ENCODE peak calls at places on chromosomes 2 and 18, in six cellular contexts. S, X, U, E, J and V are unnamed samples.

GRCh38 chr2:12796617-12797016 is 79.9 kb downstream of the TRIB2 start:
- DNase-seq in S (no peak), X (no peak), U (no peak), E (no peak), J (no peak), V (no peak)

GRCh38 chr18:34771958-34772357 is 61.9 kb downstream of the DTNA start:
- DNase-seq in S (no peak), X (no peak), U (no peak), E (peak), J (no peak), V (no peak)

GRCh38 chr2:68193774-68194372 is 36.2 kb downstream of the PNO1 start:
- DNase-seq in S (no peak), X (no peak), U (peak), E (peak), J (no peak), V (no peak)

GRCh38 chr18:36314754-36315153 is 17.2 kb downstream of the FHOD3 start:
- DNase-seq in S (no peak), X (no peak), U (peak), E (peak), J (no peak), V (no peak)

GRCh38 chr2:51344886-51345285 is 313.0 kb upstream of the NRXN1 start:
- DNase-seq in S (no peak), X (no peak), U (no peak), E (peak), J (no peak), V (no peak)

GRCh38 chr2:43426305-43427031 is 169.4 kb downstream of the THADA start:
- DNase-seq in S (peak), X (no peak), U (peak), E (peak), J (peak), V (peak)

GRCh38 chr2:100008960-100009359 is 133.4 kb downstream of the AFF3 start:
- DNase-seq in S (no peak), X (no peak), U (no peak), E (peak), J (no peak), V (no peak)

GRCh38 chr2:38149533-38149932 is 73.6 kb upstream of the CYP1B1 start:
- DNase-seq in S (no peak), X (no peak), U (no peak), E (no peak), J (no peak), V (no peak)

GRCh38 chr2:148930046-148930775 is 55.2 kb downstream of the KIF5C start:
- DNase-seq in S (no peak), X (no peak), U (no peak), E (no peak), J (no peak), V (no peak)

GRCh38 chr2:221444106-221444505 is 128.0 kb downstream of the EPHA4 start:
- DNase-seq in S (no peak), X (no peak), U (no peak), E (peak), J (no peak), V (no peak)

GRCh38 chr2:20241973-20242726 is 17.2 kb upstream of the SDC1 start:
- DNase-seq in S (no peak), X (no peak), U (no peak), E (no peak), J (no peak), V (peak)

GRCh38 chr18:57807336-57808117 is 4.4 kb upstream of the ATP8B1 start:
- DNase-seq in S (no peak), X (no peak), U (no peak), E (peak), J (no peak), V (no peak)

GRCh38 chr18:51721388-51721787 is 523.9 kb upstream of the MEX3C start:
- DNase-seq in S (no peak), X (no peak), U (no peak), E (no peak), J (no peak), V (no peak)

GRCh38 chr18:35267161-35267651 is 22.8 kb downstream of the ZSCAN30 start:
- DNase-seq in S (no peak), X (no peak), U (no peak), E (no peak), J (no peak), V (no peak)

GRCh38 chr2:71853858-71854257 is 293.8 kb downstream of the CYP26B1 start:
- DNase-seq in S (no peak), X (no peak), U (no peak), E (no peak), J (no peak), V (no peak)

GRCh38 chr2:189144700-189145211 is 34.8 kb downstream of the COL5A2 start:
- DNase-seq in S (no peak), X (no peak), U (no peak), E (peak), J (no peak), V (no peak)

GRCh38 chr2:73997813-73998212 is 13.1 kb downstream of the TET3 start:
- DNase-seq in S (no peak), X (no peak), U (no peak), E (no peak), J (no peak), V (peak)

GRCh38 chr2:181196401-181196800 is 216.0 kb downstream of the UBE2E3 start:
- DNase-seq in S (no peak), X (no peak), U (no peak), E (no peak), J (no peak), V (no peak)

GRCh38 chr2:223101340-223102039 is 49.5 kb downstream of the KCNE4 start:
- DNase-seq in S (peak), X (peak), U (peak), E (peak), J (peak), V (peak)

GRCh38 chr2:10983711-10984110 is 72.0 kb downstream of the KCNF1 start:
- DNase-seq in S (no peak), X (no peak), U (no peak), E (no peak), J (no peak), V (no peak)

GRCh38 chr2:37189452-37190153 is 1.1 kb upstream of the SULT6B1 start:
- DNase-seq in S (no peak), X (no peak), U (peak), E (peak), J (peak), V (peak)

GRCh38 chr18:47528343-47528742 is 276.9 kb upstream of the SKOR2 start:
- DNase-seq in S (no peak), X (no peak), U (no peak), E (no peak), J (no peak), V (no peak)

GRCh38 chr18:49690307-49690706 is 123.0 kb downstream of the ACAA2 start:
- DNase-seq in S (no peak), X (no peak), U (peak), E (peak), J (no peak), V (no peak)

GRCh38 chr2:70817284-70817954 is 3.0 kb downstream of the CLEC4F start:
- DNase-seq in S (no peak), X (no peak), U (no peak), E (no peak), J (no peak), V (no peak)

GRCh38 chr2:51597086-51597485 is 565.2 kb upstream of the NRXN1 start:
- DNase-seq in S (no peak), X (no peak), U (no peak), E (no peak), J (no peak), V (no peak)

GRCh38 chr18:22185298-22185697 is 15.9 kb downstream of the GATA6 start:
- DNase-seq in S (no peak), X (no peak), U (no peak), E (no peak), J (no peak), V (no peak)

GRCh38 chr2:205198130-205198505 is 484.2 kb upstream of the NRP2 start:
- DNase-seq in S (no peak), X (no peak), U (no peak), E (peak), J (no peak), V (no peak)

GRCh38 chr18:59715966-59716369 is 18.7 kb upstream of the CCBE1 start:
- DNase-seq in S (no peak), X (no peak), U (peak), E (peak), J (no peak), V (no peak)

GRCh38 chr2:238868616-238869292 is 20.9 kb downstream of the TWIST2 start:
- DNase-seq in S (no peak), X (no peak), U (peak), E (peak), J (peak), V (no peak)

GRCh38 chr18:3262234-3263171 is 570 bp downstream of the MYL12B start:
- DNase-seq in S (no peak), X (no peak), U (peak), E (no peak), J (no peak), V (no peak)

GRCh38 chr2:27921880-27922589 is 31.5 kb downstream of the BABAM2 start:
- DNase-seq in S (no peak), X (no peak), U (peak), E (no peak), J (no peak), V (no peak)

GRCh38 chr2:100752628-100753333 is 67.2 kb upstream of the NPAS2 start:
- DNase-seq in S (no peak), X (no peak), U (peak), E (peak), J (peak), V (no peak)

GRCh38 chr2:171260471-171261424 is 100.1 kb upstream of the TLK1 start:
- DNase-seq in S (peak), X (no peak), U (no peak), E (no peak), J (peak), V (no peak)

GRCh38 chr2:222794585-222795579 is 66.0 kb upstream of the ACSL3 start:
- DNase-seq in S (no peak), X (no peak), U (no peak), E (no peak), J (peak), V (no peak)

GRCh38 chr18:6373187-6373586 is 41.5 kb downstream of the L3MBTL4 start:
- DNase-seq in S (no peak), X (no peak), U (no peak), E (no peak), J (peak), V (no peak)

GRCh38 chr18:79481041-79481790 is 85.5 kb downstream of the NFATC1 start:
- DNase-seq in S (no peak), X (no peak), U (no peak), E (no peak), J (no peak), V (no peak)

GRCh38 chr2:150472122-150472899 is 15.2 kb downstream of the RND3 start:
- DNase-seq in S (no peak), X (no peak), U (peak), E (peak), J (no peak), V (no peak)

DNA sequence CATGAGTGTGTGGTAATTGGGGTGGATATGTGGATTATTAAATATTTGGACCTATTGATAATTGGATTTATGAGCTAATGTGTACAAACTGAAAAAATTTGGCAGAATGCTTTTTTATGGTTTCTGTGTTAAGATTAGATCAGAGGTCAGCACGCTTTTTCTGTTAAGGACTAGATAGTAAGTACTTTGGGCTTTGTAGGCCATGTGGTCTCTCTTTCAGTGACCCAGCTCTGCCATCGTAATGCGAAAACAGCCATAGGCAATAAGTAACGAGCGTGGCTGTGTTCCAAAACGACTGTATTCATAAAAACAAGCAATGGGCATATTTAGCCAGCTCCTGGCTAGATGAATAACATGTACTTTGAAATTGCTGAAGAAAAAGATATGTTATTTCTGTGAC is 19.8 kb downstream of the CCDC138 start:
- DNase-seq in S (no peak), X (no peak), U (no peak), E (no peak), J (no peak), V (no peak)
- TF ChIP-seq BHLHE40 in S (no peak), X (no peak), U (no peak), E (no peak), J (no peak), V (no peak)

GRCh38 chr18:55353806-55354205 is 234.2 kb downstream of the TCF4 start:
- DNase-seq in S (no peak), X (no peak), U (no peak), E (no peak), J (no peak), V (no peak)
- TF ChIP-seq BHLHE40 in S (no peak), X (no peak), U (no peak), E (no peak), J (no peak), V (no peak)

GRCh38 chr2:9466147-9466683 is 8.1 kb upstream of the IAH1 start:
- DNase-seq in S (no peak), X (no peak), U (no peak), E (no peak), J (no peak), V (no peak)

GRCh38 chr2:9462872-9463697 is 11.3 kb upstream of the IAH1 start:
- DNase-seq in S (no peak), X (no peak), U (no peak), E (peak), J (no peak), V (no peak)

GRCh38 chr2:9462313-9462712 is 12.0 kb upstream of the IAH1 start:
- DNase-seq in S (no peak), X (no peak), U (no peak), E (no peak), J (no peak), V (no peak)

GRCh38 chr2:9465170-9465569 is 9.2 kb upstream of the IAH1 start:
- DNase-seq in S (no peak), X (no peak), U (no peak), E (no peak), J (no peak), V (no peak)

GRCh38 chr2:9463698-9464034 is 10.7 kb upstream of the IAH1 start:
- DNase-seq in S (no peak), X (no peak), U (no peak), E (peak), J (no peak), V (no peak)
- TF ChIP-seq BHLHE40 in S (no peak), X (no peak), U (no peak), E (no peak), J (no peak), V (no peak)

GRCh38 chr2:75068546-75068945 is 110.1 kb downstream of the POLE4 start:
- DNase-seq in S (no peak), X (no peak), U (no peak), E (peak), J (peak), V (no peak)

GRCh38 chr2:75065402-75066008 is 107.1 kb downstream of the POLE4 start:
- DNase-seq in S (no peak), X (no peak), U (no peak), E (peak), J (no peak), V (no peak)

GRCh38 chr2:75067506-75067905 is 109.1 kb downstream of the POLE4 start:
- DNase-seq in S (no peak), X (no peak), U (no peak), E (no peak), J (peak), V (no peak)

GRCh38 chr2:75066121-75066520 is 107.7 kb downstream of the POLE4 start:
- DNase-seq in S (no peak), X (no peak), U (no peak), E (no peak), J (no peak), V (no peak)

GRCh38 chr2:75064691-75065396 is 106.4 kb downstream of the POLE4 start:
- DNase-seq in S (no peak), X (peak), U (peak), E (peak), J (peak), V (peak)
- TF ChIP-seq BHLHE40 in S (no peak), X (no peak), U (no peak), E (no peak), J (no peak), V (no peak)

GRCh38 chr2:233010569-233011267 is 2.3 kb downstream of the NGEF start:
- DNase-seq in S (no peak), X (no peak), U (no peak), E (no peak), J (no peak), V (no peak)
- TF ChIP-seq BHLHE40 in S (no peak), X (no peak), U (no peak), E (no peak), J (no peak), V (no peak)

GRCh38 chr2:217909156-217909820 is 93.5 kb downstream of the TNS1 start:
- DNase-seq in S (no peak), X (no peak), U (no peak), E (no peak), J (peak), V (no peak)
- TF ChIP-seq BHLHE40 in S (no peak), X (no peak), U (no peak), E (no peak), J (no peak), V (no peak)

DNA sequence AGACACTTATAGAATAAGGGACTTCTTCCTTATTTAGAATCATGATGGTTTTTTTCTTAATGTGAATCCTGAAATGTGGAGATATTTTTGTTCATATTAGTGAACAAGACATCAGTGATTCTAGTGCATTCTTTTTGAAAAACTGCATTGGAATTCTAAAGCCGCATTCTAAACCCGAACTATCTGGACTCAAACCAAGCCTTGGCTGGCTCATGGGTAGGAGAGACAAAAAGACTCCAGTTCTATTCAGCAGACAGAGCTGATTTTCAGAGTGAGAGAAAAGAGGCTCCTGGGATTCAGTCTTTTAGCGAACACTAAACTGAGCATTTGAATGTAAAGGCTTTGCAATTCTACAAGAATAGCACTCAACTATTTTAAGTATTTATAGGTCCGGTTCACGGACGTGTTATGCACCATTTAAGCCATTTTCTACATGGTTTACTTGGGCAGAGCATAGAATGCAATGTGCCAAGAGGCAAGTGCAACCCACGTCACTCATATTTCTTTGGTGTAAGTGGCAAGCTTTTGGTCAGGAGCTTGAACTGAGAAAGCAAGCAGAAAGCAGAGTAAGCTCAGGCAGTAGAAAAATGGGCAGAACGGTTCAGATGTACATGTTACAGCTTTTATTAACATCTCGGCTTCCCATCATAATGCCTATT is 227.3 kb upstream of the RAB12 start:
- DNase-seq in S (no peak), X (no peak), U (no peak), E (peak), J (no peak), V (no peak)
- TF ChIP-seq BHLHE40 in S (no peak), X (no peak), U (no peak), E (no peak), J (no peak), V (no peak)

GRCh38 chr2:110852541-110853263 is 120.3 kb downstream of the ACOXL start:
- DNase-seq in S (no peak), X (no peak), U (no peak), E (no peak), J (no peak), V (no peak)
- TF ChIP-seq BHLHE40 in S (no peak), X (no peak), U (no peak), E (no peak), J (no peak), V (no peak)

GRCh38 chr2:54879598-54880355 is 156.3 kb downstream of the EML6 start:
- DNase-seq in S (no peak), X (no peak), U (no peak), E (no peak), J (no peak), V (no peak)

GRCh38 chr2:54879037-54879436 is 155.6 kb downstream of the EML6 start:
- DNase-seq in S (no peak), X (no peak), U (no peak), E (no peak), J (no peak), V (no peak)

GRCh38 chr2:54880428-54880827 is 157.0 kb downstream of the EML6 start:
- DNase-seq in S (no peak), X (no peak), U (no peak), E (no peak), J (no peak), V (no peak)

GRCh38 chr2:54878182-54878581 is 154.7 kb downstream of the EML6 start:
- DNase-seq in S (no peak), X (no peak), U (no peak), E (no peak), J (no peak), V (no peak)

DNA sequence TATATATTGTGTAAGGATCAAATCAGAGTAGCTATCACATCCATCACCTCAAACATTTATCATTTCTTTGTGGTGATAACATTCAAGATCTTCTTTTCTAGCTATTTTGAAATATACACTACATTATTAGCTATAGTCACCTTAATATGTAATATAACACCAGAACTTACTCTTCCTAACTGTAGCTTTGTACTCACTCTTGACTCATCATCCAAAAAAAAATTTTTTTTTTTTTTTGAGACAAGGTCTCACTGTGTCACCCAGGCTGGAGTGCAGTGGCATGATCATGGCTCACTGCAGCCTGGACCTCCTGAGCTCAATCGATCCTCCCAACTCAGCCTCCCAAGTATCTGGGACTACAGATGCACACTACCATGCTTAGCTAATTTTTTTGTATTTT is 153.3 kb downstream of the EML6 start:
- DNase-seq in S (no peak), X (no peak), U (no peak), E (no peak), J (no peak), V (no peak)
- TF ChIP-seq BHLHE40 in S (no peak), X (no peak), U (no peak), E (no peak), J (no peak), V (no peak)